ENCODE peak calls at places on chromosomes 5 and 9, in ten cellular contexts. N is type B pancreatic cell, S is lower lobe of right lung, C is upper lobe of left lung, O is astrocyte of the spinal cord, W is cardiac fibroblast, X is GM12865, K is IMR-90, Y is Caco-2, T is GM20000. P is an unnamed sample.

GRCh38 chr9:129252937-129253819 is 75.1 kb upstream of the IER5L start:
- DNase-seq in N (no peak), S (peak), C (no peak), O (no peak), W (no peak), X (no peak), K (no peak), Y (no peak), T (no peak), P (no peak)

GRCh38 chr9:16413509-16414016 is 456.9 kb downstream of the BNC2 start:
- DNase-seq in N (no peak), S (no peak), C (no peak), O (peak), W (peak), X (no peak), K (peak), Y (peak), T (no peak), P (no peak)

GRCh38 chr9:87382902-87383301 is 114.8 kb upstream of the DAPK1 start:
- DNase-seq in N (no peak), S (no peak), C (no peak), O (peak), W (peak), X (peak), K (peak), Y (no peak), T (no peak), P (no peak)

GRCh38 chr9:136021891-136022681 is 60.9 kb upstream of the UBAC1 start:
- DNase-seq in N (peak), S (peak), C (peak), O (no peak), W (no peak), X (no peak), K (no peak), Y (no peak), T (no peak), P (no peak)

GRCh38 chr9:137089232-137089947 is 2.6 kb downstream of the MAN1B1 start:
- DNase-seq in N (no peak), S (no peak), C (no peak), O (no peak), W (no peak), X (no peak), K (no peak), Y (no peak), T (no peak), P (no peak)

GRCh38 chr5:132807163-132807838 is 5.8 kb upstream of the SOWAHA start:
- DNase-seq in N (no peak), S (no peak), C (no peak), O (no peak), W (no peak), X (peak), K (no peak), Y (peak), T (no peak), P (no peak)

GRCh38 chr5:13276143-13276542 is 668.3 kb downstream of the DNAH5 start:
- DNase-seq in N (no peak), S (no peak), C (no peak), O (no peak), W (no peak), X (no peak), K (no peak), Y (no peak), T (no peak), P (no peak)

GRCh38 chr9:97413462-97413861 is 1.6 kb downstream of the TDRD7 start:
- DNase-seq in N (no peak), S (no peak), C (no peak), O (no peak), W (no peak), X (no peak), K (no peak), Y (no peak), T (no peak), P (no peak)

GRCh38 chr9:14306672-14307646 is 7.0 kb downstream of the NFIB start:
- DNase-seq in N (no peak), S (no peak), C (no peak), O (peak), W (peak), X (no peak), K (peak), Y (no peak), T (no peak), P (no peak)

GRCh38 chr9:136554870-136555269 is 9.0 kb upstream of the NOTCH1 start:
- DNase-seq in N (no peak), S (peak), C (peak), O (no peak), W (no peak), X (no peak), K (no peak), Y (no peak), T (no peak), P (no peak)

GRCh38 chr5:68362331-68362730 is 146.8 kb downstream of the PIK3R1 start:
- DNase-seq in N (no peak), S (no peak), C (no peak), O (no peak), W (no peak), X (no peak), K (no peak), Y (no peak), T (no peak), P (no peak)

GRCh38 chr9:128341435-128341849 is 1.1 kb downstream of the SLC27A4 start:
- DNase-seq in N (no peak), S (peak), C (peak), O (peak), W (peak), X (peak), K (peak), Y (peak), T (peak), P (peak)

GRCh38 chr5:160520609-160521391 is 99.1 kb downstream of the PTTG1 start:
- DNase-seq in N (no peak), S (no peak), C (no peak), O (no peak), W (no peak), X (no peak), K (no peak), Y (no peak), T (no peak), P (no peak)

GRCh38 chr9:109107402-109108240 is 12.1 kb downstream of the TMEM245 start:
- DNase-seq in N (no peak), S (no peak), C (no peak), O (peak), W (peak), X (no peak), K (peak), Y (peak), T (no peak), P (no peak)

GRCh38 chr5:132250547-132250946 is 6.9 kb upstream of the PDLIM4 start:
- DNase-seq in N (no peak), S (no peak), C (no peak), O (no peak), W (no peak), X (no peak), K (no peak), Y (no peak), T (no peak), P (no peak)

GRCh38 chr9:80968611-80969010 is 720.7 kb downstream of the TLE1 start:
- DNase-seq in N (no peak), S (no peak), C (no peak), O (peak), W (peak), X (no peak), K (peak), Y (no peak), T (no peak), P (no peak)

GRCh38 chr5:178131446-178131996 is 707 bp downstream of the RMND5B start:
- DNase-seq in N (no peak), S (no peak), C (no peak), O (no peak), W (no peak), X (no peak), K (no peak), Y (no peak), T (no peak), P (no peak)

GRCh38 chr5:39376293-39376714 is 12.0 kb upstream of the C9 start:
- DNase-seq in N (no peak), S (no peak), C (no peak), O (peak), W (peak), X (peak), K (peak), Y (peak), T (peak), P (no peak)

GRCh38 chr5:56501949-56502557 is 268.9 kb upstream of the ANKRD55 start:
- DNase-seq in N (no peak), S (no peak), C (no peak), O (peak), W (no peak), X (peak), K (peak), Y (no peak), T (no peak), P (no peak)

GRCh38 chr9:137682431-137682991 is 63.7 kb downstream of the EHMT1 start:
- DNase-seq in N (no peak), S (no peak), C (peak), O (no peak), W (no peak), X (peak), K (no peak), Y (no peak), T (no peak), P (no peak)

GRCh38 chr9:74771262-74771585 is 116.5 kb downstream of the TRPM6 start:
- DNase-seq in N (no peak), S (no peak), C (no peak), O (no peak), W (no peak), X (no peak), K (no peak), Y (no peak), T (no peak), P (no peak)

GRCh38 chr9:84839538-84839937 is 170.0 kb downstream of the NTRK2 start:
- DNase-seq in N (no peak), S (no peak), C (no peak), O (peak), W (no peak), X (no peak), K (no peak), Y (no peak), T (no peak), P (no peak)

GRCh38 chr9:90974007-90974406 is 172.4 kb downstream of the SYK start:
- DNase-seq in N (no peak), S (no peak), C (no peak), O (peak), W (peak), X (peak), K (peak), Y (no peak), T (no peak), P (no peak)

GRCh38 chr5:180006116-180006515 is 65.4 kb downstream of the RNF130 start:
- DNase-seq in N (no peak), S (no peak), C (no peak), O (no peak), W (no peak), X (no peak), K (no peak), Y (no peak), T (no peak), P (no peak)

GRCh38 chr5:41707853-41708603 is 162.2 kb downstream of the OXCT1 start:
- DNase-seq in N (no peak), S (no peak), C (no peak), O (peak), W (peak), X (peak), K (peak), Y (peak), T (peak), P (no peak)

GRCh38 chr9:77883846-77884771 is 147.5 kb downstream of the GNAQ start:
- DNase-seq in N (no peak), S (no peak), C (no peak), O (peak), W (peak), X (no peak), K (peak), Y (no peak), T (no peak), P (no peak)

GRCh38 chr5:34007116-34007674 is 655 bp downstream of the AMACR start:
- DNase-seq in N (no peak), S (no peak), C (peak), O (peak), W (peak), X (no peak), K (no peak), Y (no peak), T (no peak), P (no peak)

GRCh38 chr9:18905033-18905882 is 127.8 kb downstream of the SAXO1 start:
- DNase-seq in N (no peak), S (no peak), C (no peak), O (peak), W (peak), X (no peak), K (peak), Y (no peak), T (no peak), P (no peak)

GRCh38 chr5:140262221-140262620 is 40.7 kb downstream of the PFDN1 start:
- DNase-seq in N (no peak), S (no peak), C (no peak), O (no peak), W (no peak), X (no peak), K (no peak), Y (no peak), T (no peak), P (no peak)

GRCh38 chr9:104982543-104982942 is 54.6 kb upstream of the ABCA1 start:
- DNase-seq in N (no peak), S (no peak), C (no peak), O (no peak), W (no peak), X (no peak), K (no peak), Y (no peak), T (no peak), P (no peak)

GRCh38 chr5:63931841-63932240 is 30.4 kb downstream of the HTR1A start:
- DNase-seq in N (no peak), S (no peak), C (no peak), O (no peak), W (no peak), X (no peak), K (no peak), Y (no peak), T (no peak), P (no peak)

GRCh38 chr5:179766726-179767455 is 26.9 kb upstream of the LTC4S start:
- DNase-seq in N (no peak), S (no peak), C (no peak), O (no peak), W (no peak), X (no peak), K (no peak), Y (no peak), T (no peak), P (no peak)

GRCh38 chr9:137452761-137453642 is 6.1 kb downstream of the NSMF start:
- DNase-seq in N (no peak), S (peak), C (no peak), O (no peak), W (no peak), X (no peak), K (no peak), Y (no peak), T (no peak), P (no peak)

GRCh38 chr5:177447066-177447610 is 524 bp downstream of the PRR7 start:
- DNase-seq in N (no peak), S (peak), C (peak), O (no peak), W (peak), X (peak), K (peak), Y (peak), T (peak), P (peak)

GRCh38 chr5:64003966-64004365 is 41.7 kb upstream of the HTR1A start:
- DNase-seq in N (no peak), S (no peak), C (no peak), O (no peak), W (no peak), X (no peak), K (no peak), Y (no peak), T (no peak), P (no peak)

GRCh38 chr5:115366223-115366622 is 69.8 kb upstream of the CCDC112 start:
- DNase-seq in N (no peak), S (no peak), C (no peak), O (peak), W (peak), X (no peak), K (peak), Y (no peak), T (no peak), P (no peak)
- TF ChIP-seq CTCF in N (no peak), S (no peak), C (no peak), O (no peak), W (peak), X (no peak), K (no peak), Y (no peak), T (no peak), P (no peak)

GRCh38 chr5:171750316-171750788 is 35.3 kb upstream of the SMIM23 start:
- DNase-seq in N (no peak), S (no peak), C (no peak), O (no peak), W (peak), X (no peak), K (peak), Y (peak), T (no peak), P (no peak)
- TF ChIP-seq CTCF in N (no peak), S (no peak), C (no peak), O (peak), W (peak), X (no peak), K (no peak), Y (no peak), T (peak), P (peak)

GRCh38 chr9:98573749-98574278 is 134.9 kb downstream of the GABBR2 start:
- DNase-seq in N (no peak), S (no peak), C (no peak), O (no peak), W (no peak), X (no peak), K (no peak), Y (no peak), T (no peak), P (no peak)
- TF ChIP-seq CTCF in N (no peak), S (no peak), C (no peak), O (no peak), W (no peak), X (no peak), K (peak), Y (no peak), T (no peak), P (no peak)

DNA sequence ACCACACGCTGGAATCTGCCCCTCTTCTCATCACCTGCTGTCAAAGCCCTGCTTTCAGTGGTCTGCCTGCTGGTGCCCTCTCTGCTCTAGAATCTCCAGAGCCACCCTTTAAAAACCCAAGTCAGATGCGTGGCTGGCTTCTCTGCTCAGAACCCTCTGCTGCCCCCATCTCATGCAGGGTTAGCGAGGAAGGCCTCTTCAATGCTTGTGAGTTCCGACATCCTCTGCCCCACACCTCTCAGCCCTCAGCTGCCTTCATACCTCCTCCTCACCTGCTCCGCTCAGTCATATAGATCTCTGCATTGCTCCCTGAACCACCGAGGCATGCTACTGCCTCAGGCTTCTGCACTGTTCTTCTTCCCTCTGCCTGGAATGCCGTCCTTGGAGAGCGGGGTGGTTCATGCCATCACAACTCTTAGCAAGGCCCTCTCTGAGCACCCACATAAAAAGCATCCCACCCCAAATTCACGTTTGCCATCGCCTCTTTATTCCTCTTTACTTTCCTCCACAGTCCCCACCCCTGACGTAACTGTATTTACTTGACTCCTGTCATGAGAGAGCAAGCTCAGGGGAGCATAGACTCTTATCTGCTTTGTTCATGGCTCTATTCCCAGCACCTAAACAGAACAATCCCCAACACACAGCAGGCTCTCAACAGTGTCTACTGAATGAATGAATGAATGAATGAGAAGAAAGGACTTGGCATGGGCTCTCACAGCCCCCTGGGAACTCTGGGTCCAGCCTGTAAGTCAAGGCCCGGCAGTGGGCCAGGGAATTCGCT is 10.4 kb downstream of the SHB start:
- DNase-seq in N (no peak), S (no peak), C (no peak), O (no peak), W (no peak), X (no peak), K (no peak), Y (no peak), T (no peak), P (no peak)
- TF ChIP-seq CTCF in N (no peak), S (no peak), C (no peak), O (no peak), W (no peak), X (no peak), K (no peak), Y (no peak), T (no peak), P (no peak)

P was measured in progenitor cell of endocrine pancreas.